ENCODE peak calls at places on chromosomes 6 and 20, in ten cellular contexts. I is Peyer's patch, G is stomach, K is AG10803, B is RWPE1, T is astrocyte of the spinal cord, J is lower leg skin, L is left ventricle myocardium inferior, W is OCI-LY7, H is heart right ventricle. N is an unnamed sample.

GRCh38 chr20:39289316-39289715 is 327.2 kb downstream of the DHX35 start:
- DNase-seq in J (no peak), L (no peak), I (peak; percentile 37), K (no peak), T (no peak), W (peak; percentile 8), H (no peak), G (no peak), B (no peak), N (no peak)

GRCh38 chr6:34247481-34248197 is 1.2 kb downstream of the SMIM29 start:
- DNase-seq in T (no peak), J (no peak), H (no peak), W (peak; percentile 16), L (no peak), K (no peak), B (no peak), G (no peak), I (no peak), N (peak; percentile 65)

GRCh38 chr6:169858293-169858934 is 107.0 kb downstream of the ERMARD start:
- DNase-seq in H (no peak), J (peak; percentile 11), W (no peak), L (no peak), G (peak; percentile 15), I (no peak), K (no peak), T (no peak), B (no peak), N (no peak)

GRCh38 chr20:50794181-50794845 is 548 bp upstream of the BCAS4 start:
- DNase-seq in K (no peak), I (no peak), T (no peak), B (no peak), H (no peak), G (no peak), W (peak; percentile 36), J (no peak), L (no peak), N (no peak)

GRCh38 chr20:62011938-62012534 is 53.6 kb downstream of the TAF4 start:
- DNase-seq in W (no peak), B (no peak), L (no peak), H (no peak), T (no peak), K (no peak), G (no peak), I (no peak), J (no peak), N (no peak)

GRCh38 chr6:170485159-170485558 is 67.9 kb downstream of the PSMB1 start:
- DNase-seq in I (no peak), H (no peak), T (peak; percentile 10), B (no peak), J (no peak), K (no peak), W (no peak), G (no peak), L (no peak), N (no peak)

GRCh38 chr6:122804962-122805499 is 16.0 kb downstream of the SMPDL3A start:
- DNase-seq in G (no peak), W (no peak), L (no peak), H (no peak), J (no peak), K (no peak), I (no peak), B (no peak), T (no peak), N (no peak)

GRCh38 chr6:168045706-168046620 is 33.0 kb downstream of the FRMD1 start:
- DNase-seq in I (no peak), T (no peak), H (no peak), J (no peak), G (no peak), L (no peak), B (no peak), W (no peak), K (no peak), N (no peak)

GRCh38 chr6:72649032-72649984 is 27.4 kb downstream of the KCNQ5 start:
- DNase-seq in J (no peak), T (peak; percentile 86), I (no peak), K (peak; percentile 89), B (peak; percentile 53), H (no peak), W (no peak), L (no peak), G (no peak), N (peak; percentile 56)

GRCh38 chr20:10419550-10420133 is 14.4 kb downstream of the MKKS start:
- DNase-seq in K (no peak), G (no peak), W (no peak), H (no peak), B (peak; percentile 84), I (no peak), T (peak; percentile 36), J (no peak), L (no peak), N (no peak)

GRCh38 chr20:16714242-16714641 is 15.6 kb upstream of the SNRPB2 start:
- DNase-seq in L (no peak), G (no peak), H (no peak), B (no peak), T (no peak), K (no peak), W (no peak), I (no peak), J (no peak), N (no peak)

DNA sequence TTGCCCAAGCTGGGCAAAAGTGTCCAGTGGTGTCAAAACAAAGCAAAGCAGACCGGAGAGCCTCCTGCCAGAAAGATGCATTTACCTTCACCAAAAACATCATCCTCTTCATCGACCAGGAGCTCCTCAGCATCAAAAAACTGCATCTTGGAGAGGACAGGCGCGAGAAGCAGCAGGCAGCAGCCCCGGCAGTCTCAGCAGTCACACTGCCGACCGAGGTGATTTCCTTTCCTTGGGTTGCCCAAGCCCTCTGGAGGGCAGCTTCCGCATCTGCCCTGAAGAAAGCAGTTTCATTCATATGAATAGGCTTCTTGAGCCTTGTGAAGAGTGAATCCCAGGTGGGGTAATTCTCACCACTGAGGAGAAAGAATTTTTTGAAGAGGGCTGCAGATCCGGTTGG is at the start of gene RIPOR2:
- DNase-seq in J (no peak), I (peak; percentile 83), K (no peak), B (no peak), W (peak; percentile 89), H (no peak), L (peak; percentile 33), G (peak; percentile 56), T (no peak), N (no peak)
- TF ChIP-seq CTCF in J (no peak), I (peak; percentile 20), K (no peak), B (no peak), W (peak; percentile 60), H (no peak), L (no peak), G (no peak), T (no peak), N (no peak)

DNA sequence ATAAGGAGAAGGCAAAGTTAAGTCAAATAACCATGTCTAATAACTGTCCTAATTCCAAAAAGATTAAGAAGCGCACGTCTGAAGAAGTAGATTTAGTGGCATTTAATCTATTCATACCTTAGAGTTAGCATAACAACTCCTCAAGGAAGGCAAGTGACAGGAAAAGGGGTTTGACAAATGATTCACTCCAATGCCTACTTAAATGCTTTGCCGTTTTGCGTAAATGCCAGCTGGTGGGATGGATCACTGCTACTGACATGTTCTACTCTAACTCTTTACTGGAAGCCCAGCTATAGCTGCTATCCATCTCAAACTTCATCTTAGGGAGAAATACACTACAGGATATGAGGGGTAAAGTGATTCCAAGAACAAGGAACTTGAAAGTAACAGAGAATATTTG is 347.3 kb upstream of the RUNX2 start:
- DNase-seq in I (no peak), G (no peak), B (no peak), H (no peak), J (no peak), K (no peak), W (no peak), T (no peak), L (no peak), N (no peak)
- TF ChIP-seq CTCF in I (no peak), G (no peak), B (no peak), H (no peak), J (no peak), K (no peak), W (no peak), T (no peak), L (no peak), N (no peak)

GRCh38 chr6:55069132-55069781 is 105.1 kb upstream of the HCRTR2 start:
- DNase-seq in T (peak; percentile 52), L (no peak), I (no peak), J (no peak), B (peak; percentile 35), W (peak; percentile 14), K (peak; percentile 73), H (peak; percentile 11), G (peak; percentile 32), N (peak; percentile 26)
- TF ChIP-seq CTCF in T (peak; percentile 64), L (peak; percentile 65), I (no peak), J (no peak), B (peak; percentile 73), W (peak; percentile 77), K (peak; percentile 82), H (peak; percentile 59), G (peak; percentile 43), N (peak; percentile 74)

GRCh38 chr20:15708984-15709598 is 864.2 kb downstream of the KIF16B start:
- DNase-seq in H (peak; percentile 8), K (no peak), B (no peak), G (peak; percentile 37), T (no peak), J (no peak), W (peak; percentile 41), I (peak; percentile 60), L (peak; percentile 30), N (no peak)
- TF ChIP-seq CTCF in H (peak; percentile 62), K (peak; percentile 30), B (no peak), G (no peak), T (peak; percentile 63), J (no peak), W (peak; percentile 78), I (peak; percentile 47), L (peak; percentile 58), N (peak; percentile 32)